ENCODE peak calls at places on chromosomes 1 and 21, in eight cellular contexts. One of them, this sample, is unnamed.

GRCh38 chr21:44910229-44911065 is 10.3 kb downstream of the ITGB2 start:
- DNase-seq in PC-3: no peak
- DNase-seq in GM23248: no peak
- DNase-seq in tibial artery: no peak
- DNase-seq in GM12865: no peak
- DNase-seq in AG04450: no peak
- DNase-seq in cardiac fibroblast: no peak
- DNase-seq in CD8-positive, alpha-beta T cell: no peak
- DNase-seq in this sample: no peak

GRCh38 chr1:47841356-47841755 is 155.8 kb downstream of the TRABD2B start:
- DNase-seq in cardiac fibroblast: no peak
- DNase-seq in GM12865: no peak
- DNase-seq in AG04450: no peak
- DNase-seq in CD8-positive, alpha-beta T cell: no peak
- DNase-seq in GM23248: no peak
- DNase-seq in PC-3: no peak
- DNase-seq in tibial artery: no peak
- DNase-seq in this sample: no peak

GRCh38 chr1:53562256-53562982 is 103.2 kb downstream of the DMRTB1 start:
- DNase-seq in GM12865: no peak
- DNase-seq in cardiac fibroblast: no peak
- DNase-seq in AG04450: no peak
- DNase-seq in tibial artery: no peak
- DNase-seq in CD8-positive, alpha-beta T cell: no peak
- DNase-seq in PC-3: no peak
- DNase-seq in GM23248: no peak
- DNase-seq in this sample: no peak

GRCh38 chr1:66725885-66726665 is 26.2 kb upstream of the DYNLT5 start:
- DNase-seq in GM23248: peak
- DNase-seq in PC-3: peak
- DNase-seq in GM12865: peak
- DNase-seq in tibial artery: peak
- DNase-seq in CD8-positive, alpha-beta T cell: peak
- DNase-seq in AG04450: peak
- DNase-seq in cardiac fibroblast: peak
- DNase-seq in this sample: peak

GRCh38 chr1:94055459-94056122 is 65.4 kb downstream of the ABCA4 start:
- DNase-seq in GM23248: peak
- DNase-seq in cardiac fibroblast: peak
- DNase-seq in AG04450: no peak
- DNase-seq in tibial artery: no peak
- DNase-seq in CD8-positive, alpha-beta T cell: no peak
- DNase-seq in PC-3: peak
- DNase-seq in GM12865: no peak
- DNase-seq in this sample: peak

GRCh38 chr1:36453600-36454388 is 3.5 kb upstream of the OSCP1 start:
- DNase-seq in tibial artery: no peak
- DNase-seq in GM23248: no peak
- DNase-seq in PC-3: no peak
- DNase-seq in CD8-positive, alpha-beta T cell: no peak
- DNase-seq in AG04450: no peak
- DNase-seq in cardiac fibroblast: no peak
- DNase-seq in GM12865: no peak
- DNase-seq in this sample: no peak

GRCh38 chr1:2783435-2784397 is 17.8 kb downstream of the TTC34 start:
- DNase-seq in PC-3: no peak
- DNase-seq in cardiac fibroblast: no peak
- DNase-seq in GM12865: no peak
- DNase-seq in CD8-positive, alpha-beta T cell: no peak
- DNase-seq in tibial artery: no peak
- DNase-seq in AG04450: no peak
- DNase-seq in GM23248: no peak
- DNase-seq in this sample: no peak

GRCh38 chr1:54495954-54496353 is 52.1 kb upstream of the ACOT11 start:
- DNase-seq in CD8-positive, alpha-beta T cell: no peak
- DNase-seq in GM23248: no peak
- DNase-seq in PC-3: no peak
- DNase-seq in cardiac fibroblast: no peak
- DNase-seq in AG04450: no peak
- DNase-seq in tibial artery: no peak
- DNase-seq in GM12865: no peak
- DNase-seq in this sample: no peak

GRCh38 chr1:226181996-226182714 is 4.4 kb downstream of the ACBD3 start:
- DNase-seq in GM12865: peak
- DNase-seq in GM23248: peak
- DNase-seq in AG04450: no peak
- DNase-seq in tibial artery: peak
- DNase-seq in cardiac fibroblast: peak
- DNase-seq in CD8-positive, alpha-beta T cell: no peak
- DNase-seq in PC-3: peak
- DNase-seq in this sample: peak

GRCh38 chr1:212283741-212284140 is 1.5 kb upstream of the PPP2R5A start:
- DNase-seq in CD8-positive, alpha-beta T cell: no peak
- DNase-seq in tibial artery: no peak
- DNase-seq in cardiac fibroblast: no peak
- DNase-seq in PC-3: peak
- DNase-seq in AG04450: no peak
- DNase-seq in GM12865: no peak
- DNase-seq in GM23248: no peak
- DNase-seq in this sample: no peak

GRCh38 chr21:44379991-44380865 is 26.8 kb downstream of the TRPM2 start:
- DNase-seq in GM23248: no peak
- DNase-seq in tibial artery: no peak
- DNase-seq in cardiac fibroblast: no peak
- DNase-seq in PC-3: no peak
- DNase-seq in CD8-positive, alpha-beta T cell: no peak
- DNase-seq in GM12865: no peak
- DNase-seq in AG04450: no peak
- DNase-seq in this sample: no peak

GRCh38 chr1:170666661-170667060 is 2.7 kb downstream of the PRRX1 start:
- DNase-seq in AG04450: no peak
- DNase-seq in CD8-positive, alpha-beta T cell: no peak
- DNase-seq in GM12865: no peak
- DNase-seq in tibial artery: no peak
- DNase-seq in GM23248: peak
- DNase-seq in PC-3: no peak
- DNase-seq in cardiac fibroblast: no peak
- DNase-seq in this sample: peak

GRCh38 chr1:170669586-170670332 is 5.8 kb downstream of the PRRX1 start:
- DNase-seq in tibial artery: no peak
- DNase-seq in CD8-positive, alpha-beta T cell: no peak
- DNase-seq in cardiac fibroblast: no peak
- DNase-seq in PC-3: no peak
- DNase-seq in GM23248: peak
- DNase-seq in GM12865: no peak
- DNase-seq in AG04450: no peak
- DNase-seq in this sample: peak

GRCh38 chr1:170670751-170671628 is 7.1 kb downstream of the PRRX1 start:
- DNase-seq in tibial artery: peak
- DNase-seq in GM23248: peak
- DNase-seq in cardiac fibroblast: peak
- DNase-seq in GM12865: peak
- DNase-seq in PC-3: no peak
- DNase-seq in AG04450: no peak
- DNase-seq in CD8-positive, alpha-beta T cell: no peak
- DNase-seq in this sample: peak

GRCh38 chr1:170669036-170669435 is 5.1 kb downstream of the PRRX1 start:
- DNase-seq in tibial artery: no peak
- DNase-seq in AG04450: no peak
- DNase-seq in GM23248: peak
- DNase-seq in GM12865: no peak
- DNase-seq in PC-3: no peak
- DNase-seq in cardiac fibroblast: no peak
- DNase-seq in CD8-positive, alpha-beta T cell: no peak
- DNase-seq in this sample: peak

GRCh38 chr1:170668301-170668789 is 4.4 kb downstream of the PRRX1 start:
- DNase-seq in cardiac fibroblast: peak
- DNase-seq in tibial artery: peak
- DNase-seq in CD8-positive, alpha-beta T cell: no peak
- DNase-seq in PC-3: no peak
- DNase-seq in GM12865: peak
- DNase-seq in AG04450: no peak
- DNase-seq in GM23248: peak
- DNase-seq in this sample: peak
- H3K4me3 ChIP-seq in cardiac fibroblast: peak
- H3K4me3 ChIP-seq in tibial artery: peak
- H3K4me3 ChIP-seq in CD8-positive, alpha-beta T cell: no peak
- H3K4me3 ChIP-seq in PC-3: peak
- H3K4me3 ChIP-seq in GM12865: no peak
- H3K4me3 ChIP-seq in AG04450: peak
- H3K4me3 ChIP-seq in GM23248: peak
- H3K4me3 ChIP-seq in this sample: peak

GRCh38 chr1:7279753-7280150 is 491.3 kb upstream of the VAMP3 start:
- DNase-seq in PC-3: no peak
- DNase-seq in CD8-positive, alpha-beta T cell: no peak
- DNase-seq in GM23248: no peak
- DNase-seq in cardiac fibroblast: no peak
- DNase-seq in tibial artery: no peak
- DNase-seq in AG04450: no peak
- DNase-seq in GM12865: no peak
- DNase-seq in this sample: no peak

GRCh38 chr1:7280257-7280656 is 490.8 kb upstream of the VAMP3 start:
- DNase-seq in cardiac fibroblast: no peak
- DNase-seq in GM12865: no peak
- DNase-seq in PC-3: no peak
- DNase-seq in GM23248: no peak
- DNase-seq in CD8-positive, alpha-beta T cell: no peak
- DNase-seq in tibial artery: no peak
- DNase-seq in AG04450: no peak
- DNase-seq in this sample: no peak

GRCh38 chr1:7278045-7278444 is 492.8 kb downstream of the CAMTA1 start:
- DNase-seq in tibial artery: no peak
- DNase-seq in CD8-positive, alpha-beta T cell: no peak
- DNase-seq in GM12865: no peak
- DNase-seq in AG04450: no peak
- DNase-seq in PC-3: no peak
- DNase-seq in GM23248: no peak
- DNase-seq in cardiac fibroblast: no peak
- DNase-seq in this sample: no peak

GRCh38 chr1:7281821-7282220 is 489.3 kb upstream of the VAMP3 start:
- DNase-seq in PC-3: no peak
- DNase-seq in CD8-positive, alpha-beta T cell: no peak
- DNase-seq in GM23248: peak
- DNase-seq in GM12865: no peak
- DNase-seq in cardiac fibroblast: peak
- DNase-seq in AG04450: peak
- DNase-seq in tibial artery: no peak
- DNase-seq in this sample: peak

GRCh38 chr1:7278827-7279752 is 492.0 kb upstream of the VAMP3 start:
- DNase-seq in GM12865: no peak
- DNase-seq in PC-3: no peak
- DNase-seq in GM23248: no peak
- DNase-seq in AG04450: no peak
- DNase-seq in cardiac fibroblast: no peak
- DNase-seq in CD8-positive, alpha-beta T cell: no peak
- DNase-seq in tibial artery: no peak
- DNase-seq in this sample: no peak
- H3K4me3 ChIP-seq in GM12865: no peak
- H3K4me3 ChIP-seq in PC-3: no peak
- H3K4me3 ChIP-seq in GM23248: no peak
- H3K4me3 ChIP-seq in AG04450: no peak
- H3K4me3 ChIP-seq in cardiac fibroblast: no peak
- H3K4me3 ChIP-seq in CD8-positive, alpha-beta T cell: no peak
- H3K4me3 ChIP-seq in tibial artery: no peak
- H3K4me3 ChIP-seq in this sample: no peak

GRCh38 chr1:110604586-110605148 is 1.5 kb downstream of the KCNA2 start:
- DNase-seq in AG04450: no peak
- DNase-seq in PC-3: no peak
- DNase-seq in CD8-positive, alpha-beta T cell: no peak
- DNase-seq in cardiac fibroblast: no peak
- DNase-seq in tibial artery: no peak
- DNase-seq in GM12865: no peak
- DNase-seq in GM23248: no peak
- DNase-seq in this sample: no peak
- H3K4me3 ChIP-seq in AG04450: no peak
- H3K4me3 ChIP-seq in PC-3: no peak
- H3K4me3 ChIP-seq in CD8-positive, alpha-beta T cell: no peak
- H3K4me3 ChIP-seq in cardiac fibroblast: no peak
- H3K4me3 ChIP-seq in tibial artery: no peak
- H3K4me3 ChIP-seq in GM12865: no peak
- H3K4me3 ChIP-seq in GM23248: no peak
- H3K4me3 ChIP-seq in this sample: no peak

GRCh38 chr1:182304218-182305016 is 87.2 kb downstream of the GLUL start:
- DNase-seq in PC-3: no peak
- DNase-seq in AG04450: no peak
- DNase-seq in tibial artery: no peak
- DNase-seq in CD8-positive, alpha-beta T cell: no peak
- DNase-seq in GM23248: no peak
- DNase-seq in GM12865: no peak
- DNase-seq in cardiac fibroblast: no peak
- DNase-seq in this sample: no peak

GRCh38 chr1:182303778-182304177 is 87.8 kb downstream of the GLUL start:
- DNase-seq in PC-3: no peak
- DNase-seq in AG04450: no peak
- DNase-seq in cardiac fibroblast: no peak
- DNase-seq in CD8-positive, alpha-beta T cell: no peak
- DNase-seq in GM12865: peak
- DNase-seq in tibial artery: no peak
- DNase-seq in GM23248: no peak
- DNase-seq in this sample: peak

GRCh38 chr1:182299728-182300581 is 91.6 kb downstream of the GLUL start:
- DNase-seq in GM12865: no peak
- DNase-seq in tibial artery: peak
- DNase-seq in CD8-positive, alpha-beta T cell: no peak
- DNase-seq in cardiac fibroblast: no peak
- DNase-seq in PC-3: no peak
- DNase-seq in GM23248: peak
- DNase-seq in AG04450: no peak
- DNase-seq in this sample: peak

GRCh38 chr1:182301026-182301436 is 90.6 kb downstream of the GLUL start:
- DNase-seq in cardiac fibroblast: no peak
- DNase-seq in CD8-positive, alpha-beta T cell: no peak
- DNase-seq in AG04450: no peak
- DNase-seq in GM12865: peak
- DNase-seq in tibial artery: no peak
- DNase-seq in PC-3: no peak
- DNase-seq in GM23248: no peak
- DNase-seq in this sample: no peak

DNA sequence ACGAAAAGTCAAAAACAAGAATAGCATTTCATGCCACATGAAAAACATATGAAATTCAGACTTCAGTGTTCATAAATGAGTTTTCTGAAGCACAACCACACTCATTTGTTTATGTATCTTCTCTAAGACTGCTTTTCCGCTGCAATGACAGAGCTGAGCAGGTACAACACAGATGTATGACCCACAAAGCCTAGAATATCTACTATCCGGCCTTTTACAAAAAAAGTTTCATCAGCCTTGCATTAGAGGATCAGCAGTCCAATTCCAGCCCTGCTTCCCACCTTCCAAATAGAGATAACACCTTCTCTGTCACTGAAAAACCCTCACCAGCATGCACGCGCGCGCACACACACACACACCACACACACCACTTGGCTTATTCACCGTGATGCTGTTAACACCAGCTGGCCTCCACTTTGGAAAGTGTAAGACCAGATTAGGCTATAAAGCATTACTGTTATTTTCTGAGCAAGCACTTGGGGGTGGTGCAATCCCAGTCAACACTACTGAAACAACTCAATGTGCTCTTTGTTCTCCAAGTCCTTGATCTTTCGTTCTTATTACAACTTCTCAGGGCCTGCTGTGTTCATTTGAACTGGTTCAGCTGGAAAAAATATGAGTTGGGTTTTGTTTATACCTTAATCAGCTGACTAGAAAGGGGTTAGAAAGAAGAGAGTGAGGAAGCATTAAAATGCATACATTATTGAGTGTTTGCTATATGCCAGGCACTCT is 90.0 kb downstream of the GLUL start:
- DNase-seq in cardiac fibroblast: no peak
- DNase-seq in tibial artery: no peak
- DNase-seq in PC-3: no peak
- DNase-seq in GM12865: peak
- DNase-seq in CD8-positive, alpha-beta T cell: no peak
- DNase-seq in GM23248: peak
- DNase-seq in AG04450: no peak
- DNase-seq in this sample: peak
- H3K4me3 ChIP-seq in cardiac fibroblast: no peak
- H3K4me3 ChIP-seq in tibial artery: no peak
- H3K4me3 ChIP-seq in PC-3: no peak
- H3K4me3 ChIP-seq in GM12865: no peak
- H3K4me3 ChIP-seq in CD8-positive, alpha-beta T cell: no peak
- H3K4me3 ChIP-seq in GM23248: no peak
- H3K4me3 ChIP-seq in AG04450: no peak
- H3K4me3 ChIP-seq in this sample: no peak